ENCODE peak calls at places on chromosome 2, in seven cellular contexts. One of them, this sample, is unnamed.

GRCh38 chr2:67066782-67067181 is 330.4 kb upstream of the ETAA1 start:
- DNase-seq in A549: no peak
- DNase-seq in spleen: no peak
- DNase-seq in lower leg skin: no peak
- DNase-seq in body of pancreas: no peak
- DNase-seq in Peyer's patch: no peak
- DNase-seq in suprapubic skin: no peak
- DNase-seq in this sample: no peak

GRCh38 chr2:177589191-177589590 is 196.6 kb downstream of the AGPS start:
- DNase-seq in body of pancreas: no peak
- DNase-seq in suprapubic skin: no peak
- DNase-seq in Peyer's patch: no peak
- DNase-seq in A549: no peak
- DNase-seq in spleen: no peak
- DNase-seq in lower leg skin: no peak
- DNase-seq in this sample: no peak

GRCh38 chr2:228681426-228681825 is 499.9 kb upstream of the SPHKAP start:
- DNase-seq in lower leg skin: no peak
- DNase-seq in Peyer's patch: no peak
- DNase-seq in spleen: no peak
- DNase-seq in body of pancreas: peak
- DNase-seq in suprapubic skin: no peak
- DNase-seq in A549: no peak
- DNase-seq in this sample: peak

GRCh38 chr2:16661936-16662335 is 3.7 kb downstream of the CYRIA start:
- DNase-seq in spleen: no peak
- DNase-seq in lower leg skin: no peak
- DNase-seq in Peyer's patch: no peak
- DNase-seq in body of pancreas: no peak
- DNase-seq in suprapubic skin: no peak
- DNase-seq in A549: no peak
- DNase-seq in this sample: no peak

GRCh38 chr2:121052023-121052422 is 233.0 kb downstream of the TFCP2L1 start:
- DNase-seq in suprapubic skin: no peak
- DNase-seq in body of pancreas: no peak
- DNase-seq in A549: no peak
- DNase-seq in spleen: no peak
- DNase-seq in lower leg skin: no peak
- DNase-seq in Peyer's patch: no peak
- DNase-seq in this sample: peak

GRCh38 chr2:172374318-172375240 is 52.8 kb upstream of the ITGA6 start:
- DNase-seq in body of pancreas: peak
- DNase-seq in spleen: no peak
- DNase-seq in suprapubic skin: no peak
- DNase-seq in A549: no peak
- DNase-seq in lower leg skin: no peak
- DNase-seq in Peyer's patch: no peak
- DNase-seq in this sample: no peak

GRCh38 chr2:133879703-133880102 is 311.4 kb upstream of the NCKAP5 start:
- DNase-seq in lower leg skin: no peak
- DNase-seq in spleen: no peak
- DNase-seq in A549: no peak
- DNase-seq in body of pancreas: no peak
- DNase-seq in suprapubic skin: no peak
- DNase-seq in Peyer's patch: no peak
- DNase-seq in this sample: no peak

GRCh38 chr2:176138526-176139169 is 9.1 kb downstream of the HOXD8 start:
- DNase-seq in A549: no peak
- DNase-seq in Peyer's patch: peak
- DNase-seq in body of pancreas: no peak
- DNase-seq in lower leg skin: no peak
- DNase-seq in spleen: peak
- DNase-seq in suprapubic skin: peak
- DNase-seq in this sample: no peak

GRCh38 chr2:163345795-163346573 is 389.8 kb downstream of the FIGN start:
- DNase-seq in Peyer's patch: no peak
- DNase-seq in A549: peak
- DNase-seq in lower leg skin: no peak
- DNase-seq in body of pancreas: no peak
- DNase-seq in spleen: no peak
- DNase-seq in suprapubic skin: no peak
- DNase-seq in this sample: peak

GRCh38 chr2:198280145-198280544 is 475.8 kb downstream of the PLCL1 start:
- DNase-seq in A549: no peak
- DNase-seq in body of pancreas: no peak
- DNase-seq in suprapubic skin: no peak
- DNase-seq in spleen: no peak
- DNase-seq in Peyer's patch: no peak
- DNase-seq in lower leg skin: no peak
- DNase-seq in this sample: no peak

GRCh38 chr2:220504890-220505564 is 877.6 kb downstream of the SLC4A3 start:
- DNase-seq in suprapubic skin: no peak
- DNase-seq in A549: peak
- DNase-seq in lower leg skin: no peak
- DNase-seq in spleen: no peak
- DNase-seq in body of pancreas: no peak
- DNase-seq in Peyer's patch: no peak
- DNase-seq in this sample: no peak

GRCh38 chr2:30979822-30980245 is 158.4 kb downstream of the GALNT14 start:
- DNase-seq in Peyer's patch: no peak
- DNase-seq in suprapubic skin: no peak
- DNase-seq in A549: peak
- DNase-seq in body of pancreas: no peak
- DNase-seq in spleen: no peak
- DNase-seq in lower leg skin: no peak
- DNase-seq in this sample: no peak

GRCh38 chr2:109185338-109185737 is 56.3 kb downstream of the SH3RF3 start:
- DNase-seq in spleen: no peak
- DNase-seq in suprapubic skin: no peak
- DNase-seq in lower leg skin: no peak
- DNase-seq in body of pancreas: peak
- DNase-seq in A549: no peak
- DNase-seq in Peyer's patch: no peak
- DNase-seq in this sample: no peak

GRCh38 chr2:104849618-104850097 is 4.3 kb upstream of the POU3F3 start:
- DNase-seq in lower leg skin: no peak
- DNase-seq in body of pancreas: peak
- DNase-seq in Peyer's patch: peak
- DNase-seq in spleen: peak
- DNase-seq in suprapubic skin: no peak
- DNase-seq in A549: no peak
- DNase-seq in this sample: peak

GRCh38 chr2:102520009-102520408 is 47.0 kb downstream of the SLC9A4 start:
- DNase-seq in lower leg skin: no peak
- DNase-seq in body of pancreas: peak
- DNase-seq in A549: peak
- DNase-seq in Peyer's patch: no peak
- DNase-seq in spleen: no peak
- DNase-seq in suprapubic skin: no peak
- DNase-seq in this sample: peak

GRCh38 chr2:2014251-2014761 is 270.0 kb upstream of the PXDN start:
- DNase-seq in Peyer's patch: no peak
- DNase-seq in spleen: no peak
- DNase-seq in suprapubic skin: no peak
- DNase-seq in lower leg skin: no peak
- DNase-seq in A549: no peak
- DNase-seq in body of pancreas: no peak
- DNase-seq in this sample: no peak

GRCh38 chr2:217166241-217166640 is 306.4 kb upstream of the TNP1 start:
- DNase-seq in Peyer's patch: no peak
- DNase-seq in suprapubic skin: no peak
- DNase-seq in A549: no peak
- DNase-seq in body of pancreas: peak
- DNase-seq in spleen: no peak
- DNase-seq in lower leg skin: no peak
- DNase-seq in this sample: peak

GRCh38 chr2:170856066-170856465 is 39.4 kb downstream of the GAD1 start:
- DNase-seq in body of pancreas: no peak
- DNase-seq in spleen: no peak
- DNase-seq in A549: no peak
- DNase-seq in lower leg skin: no peak
- DNase-seq in suprapubic skin: no peak
- DNase-seq in Peyer's patch: no peak
- DNase-seq in this sample: no peak

GRCh38 chr2:134218928-134219707 is 34.8 kb upstream of the MGAT5 start:
- DNase-seq in suprapubic skin: no peak
- DNase-seq in lower leg skin: peak
- DNase-seq in A549: no peak
- DNase-seq in Peyer's patch: peak
- DNase-seq in spleen: peak
- DNase-seq in body of pancreas: peak
- DNase-seq in this sample: peak

GRCh38 chr2:238430781-238431180 is 4.1 kb downstream of the ASB1 start:
- DNase-seq in body of pancreas: no peak
- DNase-seq in suprapubic skin: no peak
- DNase-seq in A549: no peak
- DNase-seq in Peyer's patch: no peak
- DNase-seq in spleen: no peak
- DNase-seq in lower leg skin: no peak
- DNase-seq in this sample: no peak
- H3K4me3 ChIP-seq in body of pancreas: no peak
- H3K4me3 ChIP-seq in suprapubic skin: no peak
- H3K4me3 ChIP-seq in A549: no peak
- H3K4me3 ChIP-seq in Peyer's patch: no peak
- H3K4me3 ChIP-seq in spleen: no peak
- H3K4me3 ChIP-seq in lower leg skin: no peak
- H3K4me3 ChIP-seq in this sample: no peak

DNA sequence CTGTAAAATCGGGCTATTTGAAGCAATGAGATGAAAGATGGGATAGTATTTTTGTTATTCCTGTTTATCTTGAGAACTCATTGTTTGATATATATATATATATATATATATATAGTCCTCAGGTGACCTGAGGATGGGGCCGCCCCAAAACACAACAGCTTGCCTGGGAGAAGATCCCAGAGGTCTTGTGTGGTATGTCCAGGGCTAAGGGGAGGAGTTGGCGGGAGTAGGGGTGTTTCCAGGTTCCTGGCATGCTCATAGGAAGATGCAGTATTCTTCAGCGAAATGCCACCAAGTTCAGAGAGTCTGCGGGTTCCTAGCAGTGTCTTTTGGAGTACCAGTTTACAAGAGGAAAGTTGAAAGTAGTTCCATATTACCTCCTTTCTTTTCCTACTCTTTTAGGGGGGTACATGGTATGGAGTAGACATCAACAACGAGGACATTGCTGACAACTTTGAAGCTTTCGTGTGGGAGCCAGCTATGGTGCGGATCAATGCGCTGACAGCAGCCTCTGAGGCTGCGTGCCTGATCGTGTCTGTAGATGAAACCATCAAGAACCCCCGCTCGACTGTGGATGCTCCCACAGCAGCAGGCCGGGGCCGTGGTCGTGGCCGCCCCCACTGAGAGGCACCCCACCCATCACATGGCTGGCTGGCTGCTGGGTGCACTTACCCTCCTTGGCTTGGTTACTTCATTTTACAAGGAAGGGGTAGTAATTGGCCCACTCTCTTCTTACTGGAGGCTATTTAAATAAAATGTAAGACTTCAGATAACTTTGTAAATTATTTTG is 18.3 kb downstream of the CCT7 start:
- DNase-seq in A549: no peak
- DNase-seq in body of pancreas: no peak
- DNase-seq in Peyer's patch: no peak
- DNase-seq in suprapubic skin: no peak
- DNase-seq in lower leg skin: no peak
- DNase-seq in spleen: no peak
- DNase-seq in this sample: no peak
- TF ChIP-seq POLR2A in A549: no peak
- TF ChIP-seq POLR2A in body of pancreas: no peak
- TF ChIP-seq POLR2A in Peyer's patch: no peak
- TF ChIP-seq POLR2A in suprapubic skin: no peak
- TF ChIP-seq POLR2A in lower leg skin: no peak
- TF ChIP-seq POLR2A in spleen: no peak
- TF ChIP-seq POLR2A in this sample: no peak

GRCh38 chr2:179614121-179614520 is 247.3 kb downstream of the ZNF385B start:
- DNase-seq in A549: no peak
- DNase-seq in spleen: no peak
- DNase-seq in Peyer's patch: no peak
- DNase-seq in lower leg skin: no peak
- DNase-seq in body of pancreas: no peak
- DNase-seq in suprapubic skin: no peak
- DNase-seq in this sample: no peak

GRCh38 chr2:179612591-179613298 is 248.7 kb downstream of the ZNF385B start:
- DNase-seq in Peyer's patch: no peak
- DNase-seq in body of pancreas: no peak
- DNase-seq in spleen: no peak
- DNase-seq in lower leg skin: no peak
- DNase-seq in A549: no peak
- DNase-seq in suprapubic skin: no peak
- DNase-seq in this sample: no peak

GRCh38 chr2:179613299-179613651 is 248.1 kb downstream of the ZNF385B start:
- DNase-seq in A549: no peak
- DNase-seq in suprapubic skin: no peak
- DNase-seq in spleen: no peak
- DNase-seq in body of pancreas: no peak
- DNase-seq in Peyer's patch: no peak
- DNase-seq in lower leg skin: no peak
- DNase-seq in this sample: no peak

GRCh38 chr2:179613701-179614100 is 247.7 kb downstream of the ZNF385B start:
- DNase-seq in suprapubic skin: no peak
- DNase-seq in lower leg skin: no peak
- DNase-seq in spleen: no peak
- DNase-seq in Peyer's patch: no peak
- DNase-seq in A549: no peak
- DNase-seq in body of pancreas: peak
- DNase-seq in this sample: no peak

DNA sequence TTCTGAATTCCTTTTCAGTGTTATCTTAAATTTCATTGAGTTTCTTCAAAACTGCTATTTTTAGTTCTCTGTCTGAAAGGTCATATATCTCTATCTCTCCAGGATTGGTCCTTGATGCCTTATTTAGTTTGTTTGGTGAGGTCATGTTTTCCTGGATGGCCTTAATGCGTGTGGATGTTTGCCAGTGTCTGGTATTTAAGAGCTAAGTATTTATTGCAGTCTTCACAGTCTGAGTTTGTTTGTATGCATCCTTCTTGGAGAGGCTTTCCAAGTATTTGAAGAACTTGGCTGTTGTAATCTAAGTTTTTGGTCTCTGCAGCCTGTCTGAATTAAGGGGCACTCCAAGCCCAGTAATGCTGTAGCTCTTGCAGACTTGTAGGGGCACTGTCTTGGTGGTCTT is 249.3 kb downstream of the ZNF385B start:
- DNase-seq in Peyer's patch: no peak
- DNase-seq in spleen: no peak
- DNase-seq in A549: no peak
- DNase-seq in lower leg skin: no peak
- DNase-seq in suprapubic skin: no peak
- DNase-seq in body of pancreas: no peak
- DNase-seq in this sample: no peak
- H3K4me3 ChIP-seq in Peyer's patch: no peak
- H3K4me3 ChIP-seq in spleen: no peak
- H3K4me3 ChIP-seq in A549: no peak
- H3K4me3 ChIP-seq in lower leg skin: no peak
- H3K4me3 ChIP-seq in suprapubic skin: no peak
- H3K4me3 ChIP-seq in body of pancreas: no peak
- H3K4me3 ChIP-seq in this sample: no peak

DNA sequence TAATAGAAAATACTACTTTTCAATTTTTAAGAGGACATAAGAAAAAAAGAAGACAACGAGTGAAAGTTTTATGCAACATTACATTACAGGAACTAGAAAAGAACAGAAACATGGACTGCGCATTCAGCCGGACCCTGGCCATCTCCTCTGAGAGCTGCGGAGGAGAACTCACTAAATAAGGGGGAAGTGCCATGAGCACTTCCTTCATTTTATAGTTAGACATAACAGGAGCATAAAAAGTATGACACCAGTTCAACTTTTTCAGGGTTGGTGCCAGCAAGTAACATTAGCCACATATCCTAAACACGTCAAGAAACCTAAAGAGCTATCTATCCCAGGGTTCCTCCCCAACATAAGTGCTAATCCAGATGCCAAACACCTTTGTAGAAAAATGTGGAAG is 78.0 kb upstream of the SERTAD2 start:
- DNase-seq in Peyer's patch: no peak
- DNase-seq in suprapubic skin: no peak
- DNase-seq in lower leg skin: no peak
- DNase-seq in body of pancreas: peak
- DNase-seq in A549: no peak
- DNase-seq in spleen: no peak
- DNase-seq in this sample: peak
- TF ChIP-seq POLR2A in Peyer's patch: no peak
- TF ChIP-seq POLR2A in suprapubic skin: peak
- TF ChIP-seq POLR2A in lower leg skin: no peak
- TF ChIP-seq POLR2A in body of pancreas: peak
- TF ChIP-seq POLR2A in A549: no peak
- TF ChIP-seq POLR2A in spleen: no peak
- TF ChIP-seq POLR2A in this sample: no peak